ENCODE peak calls at places on chromosomes 4 and X, in five cellular contexts. K is K562, C is SK-N-SH, A is HepG2, M is GM12878. I is an unnamed sample.
A peak's percentile ranks its signal among the peaks of the same experiment; 100 is the strongest.

GRCh38 chrX:153460826-153461225 is 9.6 kb downstream of the HAUS7 start:
- DNase-seq in K (peak; percentile 48), C (peak; percentile 83), A (peak; percentile 15), M (no peak), I (peak; percentile 79)

GRCh38 chr4:8600266-8600665 is 7.7 kb downstream of the CPZ start:
- DNase-seq in K (no peak), C (no peak), A (no peak), M (no peak), I (no peak)

GRCh38 chrX:23935116-23935515 is 27.3 kb downstream of the CXorf58 start:
- DNase-seq in K (no peak), C (no peak), A (no peak), M (no peak), I (no peak)

GRCh38 chr4:154741877-154742851 is 1.6 kb upstream of the LRAT start:
- DNase-seq in K (no peak), C (peak; percentile 30), A (no peak), M (no peak), I (no peak)

GRCh38 chr4:1579834-1580686 is 104.1 kb downstream of the FAM53A start:
- DNase-seq in K (peak; percentile 92), C (peak; percentile 90), A (peak; percentile 15), M (no peak), I (peak; percentile 97)

GRCh38 chr4:6066191-6066590 is 48.0 kb upstream of the C4orf50 start:
- DNase-seq in K (no peak), C (no peak), A (no peak), M (no peak), I (no peak)

GRCh38 chr4:149897784-149898183 is 82.1 kb upstream of the IQCM start:
- DNase-seq in K (no peak), C (no peak), A (no peak), M (no peak), I (no peak)

GRCh38 chr4:792729-793108 is 33.2 kb downstream of the CPLX1 start:
- DNase-seq in K (no peak), C (no peak), A (no peak), M (no peak), I (no peak)

GRCh38 chrX:11786862-11787261 is 28.8 kb downstream of the MSL3 start:
- DNase-seq in K (no peak), C (no peak), A (no peak), M (no peak), I (no peak)

GRCh38 chrX:68936608-68937007 is 107.8 kb downstream of the EFNB1 start:
- DNase-seq in K (no peak), C (no peak), A (no peak), M (no peak), I (no peak)

GRCh38 chr4:124589827-124590226 is 122.7 kb downstream of the ANKRD50 start:
- DNase-seq in K (no peak), C (no peak), A (no peak), M (no peak), I (no peak)

GRCh38 chr4:94507708-94508107 is 56.0 kb downstream of the PDLIM5 start:
- DNase-seq in K (peak; percentile 19), C (no peak), A (peak; percentile 23), M (no peak), I (no peak)

DNA sequence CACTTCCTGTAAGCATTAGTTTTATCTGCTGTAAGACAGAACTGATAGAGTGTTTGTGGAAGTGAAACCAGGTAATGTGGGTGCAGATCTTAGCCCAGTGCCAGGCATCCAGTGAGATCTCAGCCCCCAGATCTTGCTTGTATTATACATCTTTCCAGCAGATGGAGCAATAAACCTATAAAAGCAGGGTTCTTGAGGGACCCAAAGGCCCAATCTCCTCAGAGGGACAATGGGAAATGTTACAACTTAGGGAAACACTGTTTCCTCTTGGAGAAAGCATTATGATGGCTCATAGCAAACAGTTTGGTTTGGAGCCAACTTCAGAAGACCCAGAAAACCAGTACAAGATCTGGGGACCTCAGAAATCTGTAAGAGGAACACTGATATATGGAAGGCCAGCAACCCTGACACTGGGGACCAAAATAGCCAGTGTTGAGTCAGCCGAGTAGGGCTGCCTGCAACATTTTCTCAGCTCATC is 206.3 kb downstream of the SLC7A11 start:
- DNase-seq in K (peak; percentile 22), C (peak; percentile 59), A (peak; percentile 52), M (peak; percentile 69), I (peak; percentile 65)
- TF ChIP-seq FOXM1 in K (no peak), C (no peak), A (no peak), M (no peak), I (no peak)

DNA sequence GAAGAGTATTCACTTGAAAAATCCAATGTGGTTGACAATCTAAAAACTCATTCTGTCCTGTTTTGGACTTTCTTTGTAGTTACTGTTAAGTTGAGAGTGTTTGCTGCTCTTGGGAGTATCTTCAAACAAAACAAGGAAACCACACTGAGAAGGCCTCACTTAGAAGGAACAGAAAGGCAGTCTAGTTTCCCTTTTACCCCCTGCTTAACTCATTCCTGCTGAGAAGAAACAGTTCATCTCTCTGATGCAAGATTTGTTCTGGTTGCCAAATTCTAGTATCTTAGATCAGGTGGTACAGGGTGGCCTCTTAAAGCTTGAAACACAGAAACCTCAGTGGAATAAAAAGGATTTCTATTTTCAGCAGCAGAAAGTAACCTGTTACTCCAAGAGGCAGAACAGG is 41.4 kb downstream of the GUCY2F start:
- DNase-seq in K (no peak), C (no peak), A (no peak), M (no peak), I (no peak)
- TF ChIP-seq FOXM1 in K (no peak), C (no peak), A (no peak), M (no peak), I (no peak)

GRCh38 chrX:71533850-71534515 is 1.1 kb downstream of the OGT start:
- DNase-seq in K (peak; percentile 21), C (peak; percentile 42), A (peak; percentile 7), M (no peak), I (peak; percentile 20)
- TF ChIP-seq FOXM1 in K (no peak), C (no peak), A (no peak), M (no peak), I (no peak)

GRCh38 chr4:87180767-87181166 is 39.7 kb downstream of the KLHL8 start:
- DNase-seq in K (no peak), C (no peak), A (no peak), M (no peak), I (no peak)

GRCh38 chr4:87185471-87185870 is 34.9 kb downstream of the KLHL8 start:
- DNase-seq in K (no peak), C (no peak), A (no peak), M (no peak), I (no peak)

GRCh38 chr4:87174672-87175071 is 45.7 kb downstream of the KLHL8 start:
- DNase-seq in K (no peak), C (no peak), A (no peak), M (no peak), I (no peak)

DNA sequence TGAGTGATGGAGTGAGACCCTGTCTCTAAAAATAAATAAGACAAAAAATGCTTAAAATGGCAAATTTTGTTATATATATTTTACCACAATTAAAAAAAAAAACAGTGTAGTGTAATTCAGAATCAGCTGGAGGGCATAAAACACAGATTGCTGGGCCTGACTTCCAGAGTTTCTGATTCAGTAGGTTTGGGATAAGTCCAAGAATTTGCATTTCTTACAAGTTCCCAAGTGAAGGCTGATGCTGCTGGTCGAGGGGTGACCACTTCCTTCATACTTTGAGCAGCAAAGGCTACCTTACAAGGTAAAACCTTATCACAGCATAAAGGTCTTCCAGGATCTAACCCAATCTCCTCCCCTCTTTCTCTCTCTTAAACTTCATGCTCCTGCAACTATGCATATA is 40.7 kb downstream of the KLHL8 start:
- DNase-seq in K (no peak), C (no peak), A (no peak), M (no peak), I (no peak)
- TF ChIP-seq FOXM1 in K (no peak), C (no peak), A (no peak), M (no peak), I (no peak)